ENCODE peak calls at places on chromosomes 6 and 20, in six cellular contexts. One of them, this sample, is unnamed.

GRCh38 chr6:151502499-151502898 is 8.7 kb downstream of the CCDC170 start:
- DNase-seq in GM13977: no peak
- DNase-seq in cardiac fibroblast: peak
- DNase-seq in neural progenitor cell: no peak
- DNase-seq in Calu3: no peak
- DNase-seq in mucosa of descending colon: no peak
- DNase-seq in this sample: peak

GRCh38 chr6:97850458-97851218 is 567.6 kb upstream of the MMS22L start:
- DNase-seq in GM13977: no peak
- DNase-seq in cardiac fibroblast: no peak
- DNase-seq in neural progenitor cell: peak
- DNase-seq in Calu3: no peak
- DNase-seq in mucosa of descending colon: no peak
- DNase-seq in this sample: no peak

GRCh38 chr20:53283597-53283996 is 310.0 kb downstream of the ZNF217 start:
- DNase-seq in GM13977: no peak
- DNase-seq in cardiac fibroblast: no peak
- DNase-seq in neural progenitor cell: no peak
- DNase-seq in Calu3: no peak
- DNase-seq in mucosa of descending colon: no peak
- DNase-seq in this sample: no peak

GRCh38 chr20:8721098-8721497 is 347.8 kb upstream of the PLCB4 start:
- DNase-seq in GM13977: peak
- DNase-seq in cardiac fibroblast: peak
- DNase-seq in neural progenitor cell: peak
- DNase-seq in Calu3: peak
- DNase-seq in mucosa of descending colon: peak
- DNase-seq in this sample: peak

GRCh38 chr20:47500554-47500953 is 1.1 kb upstream of the NCOA3 start:
- DNase-seq in GM13977: no peak
- DNase-seq in cardiac fibroblast: no peak
- DNase-seq in neural progenitor cell: no peak
- DNase-seq in Calu3: peak
- DNase-seq in mucosa of descending colon: no peak
- DNase-seq in this sample: no peak

GRCh38 chr6:170175644-170176620 is 114.9 kb downstream of the DLL1 start:
- DNase-seq in GM13977: peak
- DNase-seq in cardiac fibroblast: no peak
- DNase-seq in neural progenitor cell: no peak
- DNase-seq in Calu3: no peak
- DNase-seq in mucosa of descending colon: no peak
- DNase-seq in this sample: no peak

GRCh38 chr6:43976706-43977403 is 150.4 kb downstream of the MRPL14 start:
- DNase-seq in GM13977: no peak
- DNase-seq in cardiac fibroblast: no peak
- DNase-seq in neural progenitor cell: no peak
- DNase-seq in Calu3: no peak
- DNase-seq in mucosa of descending colon: no peak
- DNase-seq in this sample: no peak

GRCh38 chr6:116511424-116512131 is at the start of gene CALHM5:
- DNase-seq in GM13977: no peak
- DNase-seq in cardiac fibroblast: peak
- DNase-seq in neural progenitor cell: peak
- DNase-seq in Calu3: peak
- DNase-seq in mucosa of descending colon: peak
- DNase-seq in this sample: peak

GRCh38 chr6:86440608-86441007 is 496.7 kb upstream of the HTR1E start:
- DNase-seq in GM13977: no peak
- DNase-seq in cardiac fibroblast: no peak
- DNase-seq in neural progenitor cell: no peak
- DNase-seq in Calu3: no peak
- DNase-seq in mucosa of descending colon: no peak
- DNase-seq in this sample: no peak

GRCh38 chr6:159984268-159984786 is 15.4 kb downstream of the IGF2R start:
- DNase-seq in GM13977: no peak
- DNase-seq in cardiac fibroblast: peak
- DNase-seq in neural progenitor cell: no peak
- DNase-seq in Calu3: no peak
- DNase-seq in mucosa of descending colon: no peak
- DNase-seq in this sample: peak

GRCh38 chr6:9224539-9224938 is 789.2 kb upstream of the SLC35B3 start:
- DNase-seq in GM13977: no peak
- DNase-seq in cardiac fibroblast: no peak
- DNase-seq in neural progenitor cell: no peak
- DNase-seq in Calu3: no peak
- DNase-seq in mucosa of descending colon: no peak
- DNase-seq in this sample: peak

GRCh38 chr6:146602526-146602925 is 3.8 kb downstream of the ADGB start:
- DNase-seq in GM13977: no peak
- DNase-seq in cardiac fibroblast: no peak
- DNase-seq in neural progenitor cell: no peak
- DNase-seq in Calu3: no peak
- DNase-seq in mucosa of descending colon: no peak
- DNase-seq in this sample: no peak

GRCh38 chr6:100001915-100002388 is 7.9 kb upstream of the MCHR2 start:
- DNase-seq in GM13977: peak
- DNase-seq in cardiac fibroblast: peak
- DNase-seq in neural progenitor cell: peak
- DNase-seq in Calu3: peak
- DNase-seq in mucosa of descending colon: peak
- DNase-seq in this sample: peak

GRCh38 chr6:108667984-108668383 is 107.3 kb downstream of the FOXO3 start:
- DNase-seq in GM13977: no peak
- DNase-seq in cardiac fibroblast: peak
- DNase-seq in neural progenitor cell: peak
- DNase-seq in Calu3: no peak
- DNase-seq in mucosa of descending colon: no peak
- DNase-seq in this sample: no peak

GRCh38 chr6:20866940-20867630 is 332.8 kb downstream of the CDKAL1 start:
- DNase-seq in GM13977: no peak
- DNase-seq in cardiac fibroblast: peak
- DNase-seq in neural progenitor cell: peak
- DNase-seq in Calu3: no peak
- DNase-seq in mucosa of descending colon: no peak
- DNase-seq in this sample: peak

GRCh38 chr6:9540126-9540525 is 874.7 kb downstream of the TFAP2A start:
- DNase-seq in GM13977: no peak
- DNase-seq in cardiac fibroblast: peak
- DNase-seq in neural progenitor cell: no peak
- DNase-seq in Calu3: no peak
- DNase-seq in mucosa of descending colon: no peak
- DNase-seq in this sample: peak

GRCh38 chr20:58808296-58809046 is 42.2 kb downstream of the GNAS-AS1 start:
- DNase-seq in GM13977: no peak
- DNase-seq in cardiac fibroblast: no peak
- DNase-seq in neural progenitor cell: no peak
- DNase-seq in Calu3: no peak
- DNase-seq in mucosa of descending colon: no peak
- DNase-seq in this sample: no peak

GRCh38 chr6:139881728-139882211 is 507.3 kb upstream of the CITED2 start:
- DNase-seq in GM13977: peak
- DNase-seq in cardiac fibroblast: peak
- DNase-seq in neural progenitor cell: peak
- DNase-seq in Calu3: peak
- DNase-seq in mucosa of descending colon: peak
- DNase-seq in this sample: peak

GRCh38 chr6:9121551-9121950 is 686.2 kb upstream of the SLC35B3 start:
- DNase-seq in GM13977: no peak
- DNase-seq in cardiac fibroblast: no peak
- DNase-seq in neural progenitor cell: no peak
- DNase-seq in Calu3: no peak
- DNase-seq in mucosa of descending colon: no peak
- DNase-seq in this sample: peak

GRCh38 chr20:60050193-60050960 is 92.2 kb downstream of the CDH26 start:
- DNase-seq in GM13977: no peak
- DNase-seq in cardiac fibroblast: no peak
- DNase-seq in neural progenitor cell: no peak
- DNase-seq in Calu3: peak
- DNase-seq in mucosa of descending colon: peak
- DNase-seq in this sample: peak

DNA sequence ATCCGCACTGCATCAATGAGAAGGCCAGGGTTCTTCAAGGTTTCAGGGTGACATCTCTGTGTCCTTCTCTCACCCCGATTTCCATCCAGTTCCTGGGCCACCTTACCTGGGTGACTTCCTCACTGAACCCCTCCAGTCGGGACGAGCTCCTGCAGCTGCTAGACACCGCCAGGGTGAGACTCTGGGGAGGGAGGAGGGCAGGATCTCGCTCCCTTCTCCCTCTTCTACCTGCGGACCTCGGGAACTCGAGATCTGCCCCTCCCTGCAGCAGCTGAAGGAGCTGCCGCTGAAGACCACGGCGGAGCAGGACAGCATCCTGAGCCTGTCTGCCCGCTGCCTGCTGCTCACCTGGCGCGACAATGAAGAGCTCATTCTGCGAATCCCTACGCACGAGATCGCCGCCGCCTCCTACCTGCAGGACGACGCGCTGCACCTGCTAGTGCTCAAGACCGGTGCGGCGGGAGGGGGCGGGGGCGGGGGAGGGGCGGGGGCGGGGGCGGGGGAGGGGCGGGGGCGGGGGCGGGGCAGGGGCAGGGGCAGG is 7.5 kb downstream of the CCM2L start:
- DNase-seq in GM13977: peak
- DNase-seq in cardiac fibroblast: no peak
- DNase-seq in neural progenitor cell: peak
- DNase-seq in Calu3: peak
- DNase-seq in mucosa of descending colon: peak
- DNase-seq in this sample: peak
- TF ChIP-seq CTCF in GM13977: peak
- TF ChIP-seq CTCF in cardiac fibroblast: no peak
- TF ChIP-seq CTCF in neural progenitor cell: peak
- TF ChIP-seq CTCF in Calu3: peak
- TF ChIP-seq CTCF in mucosa of descending colon: no peak
- TF ChIP-seq CTCF in this sample: no peak

GRCh38 chr6:17045581-17046322 is 56.1 kb upstream of the STMND1 start:
- DNase-seq in GM13977: no peak
- DNase-seq in cardiac fibroblast: peak
- DNase-seq in neural progenitor cell: no peak
- DNase-seq in Calu3: no peak
- DNase-seq in mucosa of descending colon: peak
- DNase-seq in this sample: no peak

GRCh38 chr6:17039266-17039665 is 62.6 kb upstream of the STMND1 start:
- DNase-seq in GM13977: no peak
- DNase-seq in cardiac fibroblast: no peak
- DNase-seq in neural progenitor cell: no peak
- DNase-seq in Calu3: no peak
- DNase-seq in mucosa of descending colon: no peak
- DNase-seq in this sample: no peak

GRCh38 chr6:17043148-17043522 is 58.7 kb upstream of the STMND1 start:
- DNase-seq in GM13977: no peak
- DNase-seq in cardiac fibroblast: no peak
- DNase-seq in neural progenitor cell: no peak
- DNase-seq in Calu3: no peak
- DNase-seq in mucosa of descending colon: no peak
- DNase-seq in this sample: no peak

GRCh38 chr6:17038316-17038715 is 63.5 kb upstream of the STMND1 start:
- DNase-seq in GM13977: no peak
- DNase-seq in cardiac fibroblast: peak
- DNase-seq in neural progenitor cell: no peak
- DNase-seq in Calu3: no peak
- DNase-seq in mucosa of descending colon: no peak
- DNase-seq in this sample: no peak

DNA sequence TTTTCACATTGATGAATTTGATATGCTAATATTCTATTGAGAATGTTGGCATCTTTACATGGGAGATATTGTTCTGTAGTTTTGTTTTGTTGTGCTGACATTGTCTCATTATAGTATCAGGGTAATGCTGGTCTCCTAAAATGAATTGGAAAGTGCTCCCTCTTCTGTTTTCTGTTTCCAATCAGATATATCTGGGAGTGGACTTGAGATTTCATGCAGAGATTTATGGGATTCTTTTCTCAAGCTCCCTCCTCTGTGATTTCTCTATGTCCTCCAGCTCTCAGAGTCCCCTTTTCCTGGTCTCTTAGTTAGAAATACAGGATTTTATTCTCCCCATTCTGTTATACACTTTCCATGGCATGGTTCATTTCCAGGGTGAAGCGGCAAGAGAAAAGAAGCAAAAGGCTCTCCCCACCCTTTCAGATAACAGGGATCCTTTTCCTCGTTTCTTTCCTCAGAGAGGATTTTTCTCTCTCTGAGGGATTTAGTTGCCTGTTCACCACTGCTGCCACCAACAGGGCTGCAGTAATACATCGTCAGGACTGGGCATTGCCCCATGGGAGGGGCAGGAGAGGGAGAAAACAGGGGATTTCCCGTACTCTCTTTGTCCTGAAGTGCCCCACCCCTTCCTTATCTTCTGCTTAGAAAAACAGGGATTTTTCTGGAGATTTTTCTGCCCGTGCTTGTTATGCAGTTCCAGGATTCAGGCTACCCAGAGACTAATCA is 59.3 kb upstream of the STMND1 start:
- DNase-seq in GM13977: no peak
- DNase-seq in cardiac fibroblast: peak
- DNase-seq in neural progenitor cell: peak
- DNase-seq in Calu3: peak
- DNase-seq in mucosa of descending colon: peak
- DNase-seq in this sample: peak
- TF ChIP-seq CTCF in GM13977: no peak
- TF ChIP-seq CTCF in cardiac fibroblast: peak
- TF ChIP-seq CTCF in neural progenitor cell: peak
- TF ChIP-seq CTCF in Calu3: no peak
- TF ChIP-seq CTCF in mucosa of descending colon: peak
- TF ChIP-seq CTCF in this sample: peak

DNA sequence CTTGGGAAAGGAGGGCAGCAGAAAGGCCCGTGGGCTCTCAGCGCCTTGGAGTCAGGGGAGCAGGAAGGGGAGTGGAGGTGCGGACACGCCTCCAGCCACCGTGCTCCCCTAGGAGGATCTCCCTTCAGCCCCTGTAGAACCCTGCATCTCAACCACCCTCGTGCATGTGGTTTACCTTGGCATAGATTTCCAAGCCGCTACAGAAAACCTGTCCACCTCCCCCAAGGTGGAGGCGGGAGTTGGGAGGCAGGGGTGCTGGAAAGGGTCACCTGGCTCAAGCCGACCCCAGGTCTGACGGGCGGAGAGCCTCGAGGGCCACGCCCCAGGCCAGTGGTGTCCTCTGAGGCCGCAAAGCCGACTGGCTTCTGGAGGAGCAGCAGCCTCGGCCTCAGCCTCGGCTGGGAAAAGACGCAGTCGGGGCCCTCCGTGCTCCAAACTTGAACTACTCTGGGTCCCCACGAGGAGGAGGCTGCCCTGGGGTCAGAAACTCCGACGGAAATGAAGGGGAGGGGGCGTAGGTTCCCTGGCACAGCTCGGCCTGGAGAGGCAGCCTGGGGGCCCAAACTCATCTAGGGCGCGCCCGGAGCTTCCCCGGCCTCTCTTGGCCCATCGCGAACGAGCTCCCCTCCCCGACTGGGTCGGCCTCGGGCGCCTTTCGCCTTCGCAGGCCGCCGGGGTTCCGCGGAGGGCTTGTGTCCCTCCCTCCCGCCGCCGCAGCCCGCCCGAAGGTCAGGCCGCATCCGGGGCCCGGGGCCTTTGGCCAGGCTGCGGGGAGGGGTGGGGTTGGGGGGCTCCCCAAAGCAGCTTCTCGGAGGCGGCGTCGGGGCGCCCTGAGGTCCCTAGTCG is 6.3 kb upstream of the FOXF2 start:
- DNase-seq in GM13977: peak
- DNase-seq in cardiac fibroblast: no peak
- DNase-seq in neural progenitor cell: peak
- DNase-seq in Calu3: no peak
- DNase-seq in mucosa of descending colon: no peak
- DNase-seq in this sample: no peak
- TF ChIP-seq CTCF in GM13977: no peak
- TF ChIP-seq CTCF in cardiac fibroblast: no peak
- TF ChIP-seq CTCF in neural progenitor cell: no peak
- TF ChIP-seq CTCF in Calu3: no peak
- TF ChIP-seq CTCF in mucosa of descending colon: no peak
- TF ChIP-seq CTCF in this sample: no peak

GRCh38 chr20:21640556-21640955 is 64.9 kb upstream of the PAX1 start:
- DNase-seq in GM13977: peak
- DNase-seq in cardiac fibroblast: no peak
- DNase-seq in neural progenitor cell: peak
- DNase-seq in Calu3: no peak
- DNase-seq in mucosa of descending colon: no peak
- DNase-seq in this sample: peak
- TF ChIP-seq CTCF in GM13977: peak
- TF ChIP-seq CTCF in cardiac fibroblast: no peak
- TF ChIP-seq CTCF in neural progenitor cell: peak
- TF ChIP-seq CTCF in Calu3: no peak
- TF ChIP-seq CTCF in mucosa of descending colon: no peak
- TF ChIP-seq CTCF in this sample: peak

This sample was measured in MCF 10A.